ENCODE peak calls at places on chromosomes 4 and X, in ten cellular contexts. N is pancreas, B is nephron progenitor cell, D is hepatocyte, U is fibroblast of lung, S is transverse colon, V is omental fat pad, X is uterus, P is left ventricle myocardium inferior, T is epithelial cell of esophagus. Y is an unnamed sample.

GRCh38 chrX:136555694-136556093 is 23.7 kb downstream of the VGLL1 start:
- DNase-seq in V (no peak), B (no peak), U (no peak), S (no peak), N (no peak), T (no peak), D (no peak), X (no peak), P (no peak), Y (no peak)

GRCh38 chrX:127030011-127030738 is 210.6 kb downstream of the PRR32 start:
- DNase-seq in V (no peak), P (no peak), U (no peak), D (no peak), S (no peak), N (no peak), X (no peak), T (no peak), B (no peak), Y (no peak)

GRCh38 chr4:176563591-176563990 is 229.1 kb downstream of the VEGFC start:
- DNase-seq in D (peak; percentile 44), V (no peak), N (no peak), U (no peak), P (no peak), T (peak; percentile 33), B (no peak), S (no peak), X (no peak), Y (no peak)

GRCh38 chr4:85474818-85475630 is at the start of gene ARHGAP24:
- DNase-seq in X (peak; percentile 77), D (peak; percentile 93), S (peak; percentile 78), N (peak; percentile 94), B (peak; percentile 85), U (peak; percentile 96), P (peak; percentile 87), T (peak; percentile 97), V (peak; percentile 67), Y (peak; percentile 81)

GRCh38 chr4:56313132-56313531 is 74.2 kb downstream of the AASDH start:
- DNase-seq in V (no peak), U (no peak), T (no peak), P (no peak), B (no peak), N (no peak), X (no peak), S (no peak), D (no peak), Y (no peak)

GRCh38 chr4:150252306-150252705 is 174.1 kb downstream of the DCLK2 start:
- DNase-seq in X (no peak), U (no peak), V (no peak), D (no peak), S (no peak), P (no peak), T (no peak), N (no peak), B (no peak), Y (no peak)

GRCh38 chr4:161496-162284 is 37.4 kb downstream of the ZNF718 start:
- DNase-seq in T (peak; percentile 0), B (no peak), X (no peak), P (no peak), D (no peak), S (no peak), V (no peak), U (no peak), N (no peak), Y (no peak)

GRCh38 chr4:38177792-38178665 is 217.8 kb downstream of the PTTG2 start:
- DNase-seq in T (peak; percentile 45), N (peak; percentile 81), D (no peak), B (no peak), P (peak; percentile 82), X (peak; percentile 72), S (peak; percentile 81), U (no peak), V (peak; percentile 64), Y (no peak)

GRCh38 chrX:1391370-1391706 is 575 bp downstream of the SLC25A6 start:
- DNase-seq in N (no peak), T (no peak), V (no peak), P (no peak), U (no peak), D (peak; percentile 97), S (no peak), B (peak; percentile 95), X (no peak), Y (no peak)

GRCh38 chr4:109803924-109804571 is 2.2 kb upstream of the CFI start:
- DNase-seq in S (peak; percentile 8), U (peak; percentile 67), V (no peak), P (no peak), D (peak; percentile 60), N (peak; percentile 22), B (no peak), X (no peak), T (peak; percentile 62), Y (no peak)

DNA sequence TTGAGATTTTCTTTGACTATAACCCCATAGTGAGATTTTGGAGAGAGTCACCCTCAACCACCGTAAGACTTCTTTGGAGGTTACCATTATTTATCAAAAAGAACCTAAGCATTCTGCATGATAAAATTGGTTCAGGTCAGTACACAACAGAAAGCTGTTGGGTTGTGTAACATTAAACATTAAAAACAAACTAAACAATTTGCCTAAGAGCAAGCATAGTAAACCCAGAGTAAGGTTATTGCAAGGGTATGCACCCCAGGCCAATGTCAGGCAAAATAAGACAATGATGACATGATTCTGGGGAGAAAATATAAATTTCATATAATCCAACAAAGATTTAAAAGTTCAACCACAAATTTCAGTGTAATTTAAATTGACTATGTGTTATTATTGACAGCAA is 472.4 kb downstream of the SH2D1A start:
- DNase-seq in N (no peak), X (no peak), D (no peak), B (no peak), V (no peak), P (no peak), S (no peak), U (no peak), T (no peak), Y (no peak)
- TF ChIP-seq CTCF in N (no peak), X (no peak), D (no peak), B (no peak), V (no peak), P (no peak), S (no peak), U (no peak), T (no peak), Y (no peak)

DNA sequence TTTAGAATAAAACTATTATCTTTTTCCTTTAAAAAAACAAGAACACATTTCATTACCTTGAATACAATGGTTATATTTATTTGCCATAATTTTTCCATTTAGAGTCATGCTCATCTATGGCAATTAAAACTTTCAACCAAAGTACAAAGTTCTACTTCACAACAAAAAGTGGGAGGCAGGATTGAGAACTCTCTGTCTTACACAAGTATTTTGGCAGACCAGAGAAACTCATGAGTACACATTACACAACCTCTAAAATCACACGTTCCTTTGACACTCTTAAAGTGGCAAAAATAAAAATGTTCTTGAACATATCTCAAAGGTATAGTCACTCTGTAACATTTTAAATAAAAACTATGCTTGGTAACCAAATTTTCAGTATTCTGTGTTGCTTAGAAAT is 213.4 kb downstream of the IL15 start:
- DNase-seq in D (no peak), N (no peak), S (no peak), B (no peak), U (no peak), X (no peak), P (no peak), V (no peak), T (no peak), Y (no peak)
- TF ChIP-seq CTCF in D (no peak), N (no peak), S (no peak), B (no peak), U (no peak), X (no peak), P (no peak), V (no peak), T (no peak), Y (no peak)

DNA sequence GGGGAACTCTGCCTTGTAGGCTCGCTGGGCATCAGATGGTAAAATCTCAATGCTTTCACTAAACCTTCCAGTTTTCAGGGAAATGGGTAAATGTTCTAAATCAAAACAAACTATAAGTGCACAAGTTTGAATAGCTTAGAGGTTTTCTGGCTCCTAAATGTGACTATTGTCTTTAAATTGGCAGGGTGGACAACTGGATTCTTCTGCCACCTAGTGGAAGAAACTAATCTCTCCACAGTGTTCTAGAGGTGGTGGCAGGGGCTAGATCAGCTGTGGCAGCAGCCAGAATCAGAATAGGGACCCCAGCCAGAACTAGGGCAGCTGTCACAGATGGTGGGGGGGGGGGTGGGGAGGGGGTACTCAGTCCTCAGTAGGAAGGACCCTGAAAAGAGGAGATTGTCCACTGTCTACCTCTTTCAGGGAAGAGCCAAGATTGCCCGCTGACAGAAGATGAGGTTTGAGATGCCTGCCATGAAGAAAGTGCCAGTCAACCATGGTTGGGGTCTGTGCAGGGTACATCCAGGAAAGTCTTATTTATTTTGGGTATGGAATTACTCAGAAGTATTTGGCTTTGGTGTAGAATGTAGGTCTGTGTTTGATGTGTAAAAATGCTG is 201.4 kb downstream of the CCNG2 start:
- DNase-seq in D (peak; percentile 71), V (no peak), S (no peak), P (no peak), U (peak; percentile 8), N (no peak), T (peak; percentile 56), B (peak; percentile 22), X (no peak), Y (no peak)
- TF ChIP-seq CTCF in D (peak; percentile 70), V (no peak), S (peak; percentile 49), P (peak; percentile 70), U (peak; percentile 66), N (peak; percentile 46), T (peak; percentile 73), B (peak; percentile 55), X (peak; percentile 40), Y (peak; percentile 79)

GRCh38 chr4:146336413-146336807 is 122.1 kb downstream of the REELD1 start:
- DNase-seq in N (no peak), P (no peak), S (no peak), V (no peak), X (no peak), U (peak; percentile 30), D (no peak), T (peak; percentile 34), B (no peak), Y (no peak)

GRCh38 chr4:146334862-146335449 is 120.6 kb downstream of the REELD1 start:
- DNase-seq in B (no peak), T (no peak), P (no peak), N (no peak), D (no peak), V (no peak), X (no peak), U (no peak), S (no peak), Y (no peak)

GRCh38 chr4:146340798-146341197 is 126.5 kb downstream of the REELD1 start:
- DNase-seq in N (no peak), B (no peak), X (no peak), S (no peak), V (no peak), P (no peak), T (peak; percentile 42), D (no peak), U (peak; percentile 28), Y (no peak)

GRCh38 chr4:146335763-146336412 is 121.5 kb downstream of the REELD1 start:
- DNase-seq in X (no peak), B (no peak), P (no peak), S (no peak), V (no peak), T (peak; percentile 82), N (no peak), U (no peak), D (no peak), Y (no peak)

DNA sequence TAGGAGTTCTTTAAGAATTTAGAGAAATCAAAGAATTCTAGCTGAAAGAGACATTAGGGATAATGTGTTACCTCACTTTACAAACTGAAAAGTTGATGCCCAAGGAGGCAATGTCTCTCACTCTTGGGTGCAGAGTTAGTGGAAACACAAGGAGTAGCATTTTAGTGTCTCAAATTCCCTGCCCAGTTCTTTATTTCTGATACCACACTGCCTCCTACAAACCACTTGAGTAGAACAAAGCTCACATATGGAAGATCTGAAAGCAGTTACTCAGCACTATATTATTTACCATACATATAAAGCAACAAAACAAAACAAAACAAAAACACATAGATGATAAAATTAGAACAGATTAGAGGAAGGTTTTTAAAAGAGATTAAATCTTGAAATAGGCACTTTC is 124.2 kb downstream of the REELD1 start:
- DNase-seq in X (no peak), S (no peak), P (no peak), U (no peak), B (no peak), T (no peak), D (no peak), N (no peak), V (no peak), Y (no peak)
- TF ChIP-seq CTCF in X (no peak), S (no peak), P (peak; percentile 19), U (no peak), B (no peak), T (no peak), D (peak; percentile 9), N (no peak), V (no peak), Y (no peak)

Y was measured in type B pancreatic cell.